ENCODE peak calls at places on chromosomes 4 and X, in six cellular contexts. K, J, T, D, F and O are unnamed samples.

GRCh38 chr4:171857302-171858005 is 44.2 kb downstream of the GALNTL6 start:
- DNase-seq in K (peak; percentile 2), J (no peak), T (peak; percentile 57), D (no peak), F (no peak), O (no peak)

GRCh38 chr4:99749445-99750391 is 66.9 kb upstream of the DAPP1 start:
- DNase-seq in K (peak; percentile 9), J (no peak), T (no peak), D (peak; percentile 24), F (no peak), O (no peak)

GRCh38 chr4:6280365-6280996 is 10.8 kb downstream of the WFS1 start:
- DNase-seq in K (no peak), J (no peak), T (no peak), D (no peak), F (no peak), O (no peak)

GRCh38 chrX:1754077-1754476 is 139.2 kb downstream of the ASMT start:
- DNase-seq in K (no peak), J (no peak), T (peak; percentile 52), D (no peak), F (no peak), O (peak; percentile 8)

GRCh38 chr4:153257151-153257620 is 52.9 kb downstream of the TRIM2 start:
- DNase-seq in K (peak; percentile 49), J (no peak), T (peak; percentile 82), D (no peak), F (no peak), O (no peak)

GRCh38 chr4:184310171-184310567 is 92.5 kb upstream of the ENPP6 start:
- DNase-seq in K (no peak), J (no peak), T (no peak), D (peak; percentile 73), F (peak; percentile 57), O (no peak)

GRCh38 chrX:85112270-85112669 is 108.6 kb downstream of the APOOL start:
- DNase-seq in K (no peak), J (no peak), T (no peak), D (no peak), F (no peak), O (no peak)

GRCh38 chr4:8556341-8557150 is 23.6 kb upstream of the GPR78 start:
- DNase-seq in K (no peak), J (no peak), T (no peak), D (no peak), F (no peak), O (no peak)

GRCh38 chr4:77538144-77538543 is 67.5 kb upstream of the CXCL13 start:
- DNase-seq in K (no peak), J (peak; percentile 58), T (peak; percentile 76), D (no peak), F (no peak), O (peak; percentile 32)

GRCh38 chr4:71602271-71602890 is 181.5 kb downstream of the GC start:
- DNase-seq in K (no peak), J (no peak), T (peak; percentile 84), D (no peak), F (no peak), O (peak; percentile 12)

GRCh38 chr4:98780111-98780549 is 121.7 kb upstream of the TSPAN5 start:
- DNase-seq in K (peak; percentile 17), J (no peak), T (peak; percentile 81), D (no peak), F (no peak), O (no peak)

GRCh38 chr4:160194716-160195115 is 1091.8 kb downstream of the RAPGEF2 start:
- DNase-seq in K (no peak), J (no peak), T (no peak), D (no peak), F (no peak), O (no peak)

GRCh38 chr4:158282252-158282651 is 72.0 kb downstream of the TMEM144 start:
- DNase-seq in K (peak; percentile 34), J (no peak), T (no peak), D (no peak), F (no peak), O (no peak)

GRCh38 chr4:161900110-161900509 is 263.7 kb downstream of the FSTL5 start:
- DNase-seq in K (no peak), J (no peak), T (no peak), D (no peak), F (no peak), O (no peak)
- TF ChIP-seq CTCF in K (no peak), J (no peak), T (no peak), D (no peak), F (no peak), O (no peak)

GRCh38 chr4:11698846-11699590 is 270.3 kb upstream of the HS3ST1 start:
- DNase-seq in K (no peak), J (no peak), T (peak; percentile 91), D (no peak), F (no peak), O (peak; percentile 32)

GRCh38 chr4:11702886-11703555 is 274.3 kb upstream of the HS3ST1 start:
- DNase-seq in K (no peak), J (no peak), T (no peak), D (no peak), F (no peak), O (no peak)

GRCh38 chr4:11700751-11701226 is 272.1 kb upstream of the HS3ST1 start:
- DNase-seq in K (no peak), J (no peak), T (peak; percentile 75), D (no peak), F (no peak), O (peak; percentile 16)

GRCh38 chr4:11704136-11704535 is 275.4 kb upstream of the HS3ST1 start:
- DNase-seq in K (no peak), J (no peak), T (peak; percentile 48), D (no peak), F (no peak), O (no peak)

GRCh38 chr4:11701978-11702377 is 273.3 kb upstream of the HS3ST1 start:
- DNase-seq in K (no peak), J (no peak), T (no peak), D (no peak), F (no peak), O (no peak)
- TF ChIP-seq CTCF in K (no peak), J (no peak), T (no peak), D (peak; percentile 18), F (no peak), O (no peak)

DNA sequence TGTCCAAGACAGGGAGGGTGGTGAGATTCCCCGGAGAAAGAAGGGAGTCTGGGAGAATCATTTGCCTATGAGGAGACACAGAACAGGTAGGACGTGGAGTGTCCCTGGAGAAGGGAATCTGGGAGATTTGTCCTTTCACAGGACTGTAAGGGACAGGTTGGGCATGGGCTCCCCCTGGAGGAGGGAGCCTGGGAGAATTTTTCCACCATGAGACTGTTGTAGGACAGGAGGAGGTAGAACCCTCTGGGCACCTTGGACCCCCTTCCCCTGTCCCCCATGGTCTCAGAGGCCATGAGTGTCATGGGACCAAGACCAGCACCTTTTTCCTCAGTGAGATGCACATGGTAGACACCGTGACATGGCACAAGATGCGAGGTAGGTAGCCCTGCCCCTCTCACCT is 2.8 kb downstream of the PORCN start:
- DNase-seq in K (no peak), J (no peak), T (no peak), D (no peak), F (no peak), O (no peak)
- TF ChIP-seq CTCF in K (peak; percentile 41), J (peak; percentile 18), T (peak; percentile 39), D (peak; percentile 50), F (no peak), O (peak; percentile 47)

GRCh38 chrX:11105080-11105479 is 6.1 kb upstream of the HCCS start:
- DNase-seq in K (no peak), J (no peak), T (peak; percentile 69), D (no peak), F (no peak), O (no peak)

GRCh38 chrX:11100281-11101035 is 10.7 kb upstream of the HCCS start:
- DNase-seq in K (peak; percentile 70), J (no peak), T (peak; percentile 78), D (no peak), F (no peak), O (peak; percentile 55)

GRCh38 chrX:11103751-11104150 is 7.4 kb upstream of the HCCS start:
- DNase-seq in K (no peak), J (no peak), T (no peak), D (no peak), F (no peak), O (no peak)

GRCh38 chrX:11099465-11099864 is 11.7 kb upstream of the HCCS start:
- DNase-seq in K (no peak), J (no peak), T (no peak), D (no peak), F (no peak), O (no peak)

DNA sequence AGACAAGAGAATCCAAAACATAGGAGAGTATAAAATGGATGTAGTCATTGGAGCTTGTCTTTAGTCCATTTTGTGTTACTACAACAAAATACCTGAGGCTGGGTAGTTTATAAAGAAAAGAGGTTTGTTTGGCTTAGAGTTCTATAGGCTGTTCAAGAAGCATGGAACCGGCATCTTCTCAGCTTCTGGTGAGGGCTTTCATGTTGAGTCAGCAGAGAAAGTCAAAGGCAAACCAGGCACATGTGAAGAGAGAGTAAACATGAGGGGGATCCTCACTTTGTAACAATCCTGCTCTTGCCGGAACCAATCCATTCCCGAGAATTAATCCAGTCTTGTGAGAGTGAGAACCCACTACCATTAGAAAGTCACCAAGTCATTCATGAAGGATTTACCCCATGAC is 8.1 kb upstream of the HCCS start:
- DNase-seq in K (no peak), J (no peak), T (no peak), D (no peak), F (no peak), O (no peak)
- TF ChIP-seq CTCF in K (no peak), J (no peak), T (no peak), D (no peak), F (no peak), O (no peak)

DNA sequence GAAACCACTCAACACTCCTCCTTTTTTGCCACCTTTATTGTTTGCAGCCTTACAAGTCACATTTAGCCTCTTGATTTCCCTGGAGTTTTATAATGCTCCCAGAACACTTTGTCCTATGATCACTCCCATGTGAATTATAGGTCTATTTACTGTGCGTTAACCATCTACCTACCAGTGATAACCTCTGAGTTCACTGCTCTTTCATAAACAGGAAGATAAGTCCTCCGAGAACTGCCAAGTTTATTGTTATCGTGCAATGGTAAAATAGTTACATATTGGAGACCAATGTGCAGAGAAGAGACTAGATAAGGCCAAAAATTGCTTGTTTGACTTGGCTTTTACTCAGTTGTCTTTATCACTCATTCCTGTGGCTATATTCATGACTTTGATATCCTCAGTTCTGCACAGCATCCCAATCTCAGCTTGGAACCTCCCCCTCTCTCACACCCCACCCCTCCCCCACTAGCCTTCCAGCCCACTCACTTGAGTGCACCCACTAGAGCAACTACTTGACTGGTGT is 12.9 kb upstream of the NUDT9 start:
- DNase-seq in K (no peak), J (no peak), T (no peak), D (no peak), F (no peak), O (no peak)
- TF ChIP-seq CTCF in K (no peak), J (no peak), T (no peak), D (no peak), F (no peak), O (no peak)

DNA sequence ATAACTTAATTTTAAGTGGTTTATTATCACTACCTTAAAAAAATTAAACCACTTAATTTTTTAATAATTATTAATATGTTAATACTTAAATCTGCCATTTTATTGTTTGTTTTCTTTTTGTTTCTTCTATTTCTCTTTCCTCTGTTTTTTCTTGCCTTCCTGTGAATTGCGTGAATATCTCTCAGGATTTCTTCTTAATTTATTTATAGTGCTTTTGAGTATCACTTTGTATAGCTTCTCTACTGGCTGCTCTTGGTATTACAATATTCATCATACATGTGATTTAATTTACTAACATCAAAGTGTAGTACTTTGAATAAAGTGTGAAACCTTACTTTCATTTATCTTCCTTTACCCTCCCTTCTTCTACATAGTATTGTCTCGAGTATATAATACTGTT is 349.5 kb upstream of the CPXCR1 start:
- DNase-seq in K (peak; percentile 1), J (no peak), T (no peak), D (no peak), F (no peak), O (no peak)
- TF ChIP-seq CTCF in K (no peak), J (no peak), T (no peak), D (no peak), F (no peak), O (no peak)